ENCODE peak calls at places on chromosomes 7 and 10, in six cellular contexts. Z is DND-41, O is BJ, T is gastrocnemius medialis, H is spleen, E is right cardiac atrium. U is an unnamed sample.

GRCh38 chr10:132131581-132132250 is 55.0 kb upstream of the DPYSL4 start:
- DNase-seq in H (peak), O (no peak), T (no peak), Z (no peak), E (peak), U (no peak)

GRCh38 chr10:629186-629998 is 60.1 kb downstream of the DIP2C start:
- DNase-seq in O (no peak), E (peak), Z (no peak), H (peak), T (no peak), U (no peak)

GRCh38 chr7:27606270-27607209 is 56.1 kb downstream of the HIBADH start:
- DNase-seq in Z (no peak), O (peak), H (no peak), E (no peak), T (no peak), U (peak)

GRCh38 chr7:47153076-47153475 is 428.8 kb downstream of the TNS3 start:
- DNase-seq in O (peak), H (no peak), Z (no peak), E (no peak), T (no peak), U (peak)

GRCh38 chr7:27188666-27189559 is 3.9 kb upstream of the HOXA11 start:
- DNase-seq in O (no peak), T (peak), H (no peak), E (peak), Z (peak), U (no peak)

GRCh38 chr7:23277359-23277989 is 21.7 kb upstream of the MALSU1 start:
- DNase-seq in Z (peak), E (no peak), H (no peak), T (no peak), O (no peak), U (no peak)

GRCh38 chr7:39353615-39354376 is 212.4 kb upstream of the YAE1 start:
- DNase-seq in O (no peak), Z (no peak), E (peak), T (no peak), H (no peak), U (no peak)

GRCh38 chr10:114885430-114885829 is 52.6 kb upstream of the TRUB1 start:
- DNase-seq in E (no peak), T (no peak), O (no peak), H (no peak), Z (no peak), U (no peak)

GRCh38 chr10:43396061-43396927 is 12.7 kb downstream of the HNRNPF start:
- DNase-seq in O (no peak), Z (peak), H (peak), T (peak), E (peak), U (no peak)

GRCh38 chr10:125105155-125105554 is 55.2 kb downstream of the CTBP2 start:
- DNase-seq in T (no peak), O (no peak), H (peak), Z (no peak), E (no peak), U (no peak)

GRCh38 chr7:26169271-26169670 is 17.3 kb downstream of the NFE2L3 start:
- DNase-seq in Z (no peak), T (no peak), E (no peak), O (no peak), H (no peak), U (no peak)

GRCh38 chr10:26804418-26805393 is 56.1 kb downstream of the ABI1 start:
- DNase-seq in T (no peak), O (no peak), H (no peak), Z (peak), E (no peak), U (no peak)

GRCh38 chr7:132362059-132362458 is 214.2 kb downstream of the PLXNA4 start:
- DNase-seq in T (no peak), H (no peak), Z (peak), E (no peak), O (no peak), U (no peak)

GRCh38 chr7:130909161-130909836 is 175.3 kb upstream of the KLF14 start:
- DNase-seq in H (no peak), O (no peak), T (peak), E (no peak), Z (no peak), U (no peak)

GRCh38 chr7:130912910-130913720 is 179.1 kb upstream of the KLF14 start:
- DNase-seq in E (peak), Z (peak), T (peak), H (peak), O (peak), U (peak)

GRCh38 chr7:130909881-130910672 is 176.1 kb upstream of the KLF14 start:
- DNase-seq in H (no peak), O (no peak), E (no peak), T (no peak), Z (no peak), U (no peak)

GRCh38 chr7:130912086-130912909 is 178.3 kb upstream of the KLF14 start:
- DNase-seq in Z (no peak), T (no peak), E (no peak), H (no peak), O (peak), U (no peak)

GRCh38 chr7:130910949-130911944 is 177.2 kb upstream of the KLF14 start:
- DNase-seq in O (no peak), T (no peak), H (no peak), E (no peak), Z (no peak), U (no peak)
- H3K4me3 ChIP-seq in O (peak), T (no peak), H (no peak), E (no peak), Z (no peak), U (peak)

GRCh38 chr7:20776942-20777341 is 9.7 kb downstream of the SP8 start:
- DNase-seq in O (no peak), Z (no peak), T (no peak), E (no peak), H (no peak), U (no peak)

GRCh38 chr7:20778063-20778721 is 8.5 kb downstream of the SP8 start:
- DNase-seq in T (no peak), E (peak), O (no peak), Z (no peak), H (peak), U (no peak)

GRCh38 chr7:20777377-20778062 is 9.2 kb downstream of the SP8 start:
- DNase-seq in O (no peak), E (peak), Z (no peak), T (no peak), H (no peak), U (no peak)

GRCh38 chr7:20779041-20779440 is 7.6 kb downstream of the SP8 start:
- DNase-seq in T (no peak), O (no peak), H (no peak), Z (no peak), E (no peak), U (no peak)

GRCh38 chr7:20776214-20776875 is 10.3 kb downstream of the SP8 start:
- DNase-seq in H (no peak), T (no peak), Z (no peak), E (no peak), O (no peak), U (no peak)
- H3K4me3 ChIP-seq in H (no peak), T (no peak), Z (no peak), E (no peak), O (no peak), U (no peak)

GRCh38 chr10:87661861-87662785 is 2.4 kb downstream of the PAPSS2 start:
- DNase-seq in Z (no peak), H (no peak), E (no peak), O (no peak), T (no peak), U (no peak)
- H3K4me3 ChIP-seq in Z (no peak), H (no peak), E (peak), O (peak), T (no peak), U (peak)

DNA sequence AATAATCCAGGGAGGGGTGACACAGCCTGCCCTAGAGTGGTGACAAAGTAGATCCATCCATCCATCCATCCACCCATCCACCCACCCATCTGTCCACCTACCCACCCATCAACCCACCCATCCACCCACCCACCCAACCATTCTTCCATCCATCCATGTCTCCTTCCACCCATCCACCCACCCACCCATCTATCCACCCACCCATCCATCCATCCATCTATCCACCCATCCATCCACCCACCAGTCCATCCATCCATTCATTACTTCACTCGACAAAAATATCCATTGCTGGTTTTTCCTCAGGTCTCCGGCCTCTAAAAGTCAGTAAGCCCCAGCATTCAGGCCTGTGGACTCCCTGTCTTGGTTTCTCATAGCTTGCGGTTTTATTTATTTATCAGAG is 12.5 kb upstream of the LIMK1 start:
- DNase-seq in O (no peak), H (peak), E (no peak), Z (no peak), T (no peak), U (no peak)
- H3K4me3 ChIP-seq in O (no peak), H (no peak), E (no peak), Z (no peak), T (no peak), U (no peak)

GRCh38 chr10:103281753-103282152 is 4.8 kb downstream of the INA start:
- DNase-seq in O (no peak), H (no peak), Z (peak), E (no peak), T (no peak), U (no peak)
- H3K4me3 ChIP-seq in O (no peak), H (no peak), Z (no peak), E (no peak), T (no peak), U (no peak)

DNA sequence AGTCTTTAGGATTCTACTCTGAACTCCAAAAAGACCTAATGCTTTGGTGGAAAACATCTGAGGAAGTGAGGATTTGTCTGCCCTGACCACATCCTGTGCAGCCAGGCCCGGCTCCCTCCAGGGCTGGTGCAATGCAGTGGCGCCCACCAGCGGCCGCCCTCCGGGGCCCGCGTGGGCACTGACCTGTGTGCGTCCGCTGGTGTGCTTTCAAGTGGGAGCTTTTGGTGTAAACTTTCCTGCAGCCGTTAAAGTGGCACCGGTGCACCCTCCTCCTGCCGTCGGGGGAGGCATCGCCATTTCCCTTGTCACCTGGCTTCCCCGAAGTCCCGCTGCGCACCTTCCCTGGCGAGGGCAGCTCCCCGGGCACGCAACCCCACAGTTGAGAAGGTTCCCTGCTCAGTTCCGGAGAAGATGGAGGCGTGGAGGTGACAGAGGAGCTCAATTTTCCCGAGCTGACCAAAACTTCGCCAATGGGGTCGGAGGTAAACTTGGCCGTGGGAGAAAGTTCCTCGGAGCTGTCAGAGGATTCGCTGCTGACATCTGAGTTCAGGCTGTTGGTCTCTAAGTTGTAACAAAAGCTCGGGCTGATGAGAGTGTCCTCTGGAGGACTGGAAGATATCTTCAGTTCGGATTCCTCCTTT is 3.4 kb downstream of the KLF6 start:
- DNase-seq in T (peak), H (peak), E (peak), O (no peak), Z (peak), U (no peak)
- H3K4me3 ChIP-seq in T (peak), H (peak), E (peak), O (peak), Z (peak), U (peak)

U was measured in AG09309.